ENCODE peak calls at places on chromosomes 16 and 17, in nine cellular contexts. Z is Calu3; N is ascending aorta; O is fibroblast of mammary gland; M is PC-9; J is retina; L is HT-29; H is midbrain; C is activated CD4-positive, CD25-positive, alpha-beta regulatory T cell. T is an unnamed sample.

GRCh38 chr17:7323731-7324437 is 5.3 kb downstream of the NEURL4 start:
- DNase-seq in O (peak), J (peak), N (peak), C (peak), H (no peak), M (no peak), Z (no peak), L (peak), T (peak)

GRCh38 chr16:55475919-55476318 is 3.1 kb upstream of the MMP2 start:
- DNase-seq in C (no peak), Z (no peak), M (no peak), J (no peak), N (no peak), L (no peak), H (no peak), O (no peak), T (no peak)

GRCh38 chr16:17173134-17173729 is 297.5 kb downstream of the XYLT1 start:
- DNase-seq in L (no peak), Z (no peak), N (peak), O (peak), H (peak), J (no peak), M (no peak), C (no peak), T (no peak)

GRCh38 chr17:77840576-77841160 is 117.8 kb upstream of the TNRC6C start:
- DNase-seq in Z (no peak), H (no peak), O (no peak), J (no peak), M (no peak), L (no peak), N (peak), C (no peak), T (no peak)

GRCh38 chr16:66418165-66418962 is 8.7 kb upstream of the BEAN1 start:
- DNase-seq in C (no peak), Z (no peak), H (no peak), L (no peak), N (peak), O (no peak), M (no peak), J (no peak), T (no peak)

GRCh38 chr17:80245566-80246265 is 14.9 kb upstream of the RNF213 start:
- DNase-seq in M (no peak), C (no peak), J (no peak), O (no peak), N (no peak), Z (no peak), H (no peak), L (no peak), T (no peak)

GRCh38 chr16:84360170-84360569 is 8.2 kb upstream of the ATP2C2 start:
- DNase-seq in H (no peak), J (no peak), Z (peak), L (no peak), O (no peak), M (no peak), C (no peak), N (no peak), T (peak)

GRCh38 chr17:163514-164103 is 17.8 kb downstream of the DOC2B start:
- DNase-seq in M (no peak), N (no peak), Z (peak), J (no peak), L (no peak), C (no peak), H (no peak), O (no peak), T (peak)

GRCh38 chr17:76690596-76691280 is 20.0 kb downstream of the MXRA7 start:
- DNase-seq in H (no peak), O (peak), M (no peak), N (no peak), L (no peak), J (no peak), Z (no peak), C (no peak), T (no peak)

GRCh38 chr16:48617711-48618148 is 7.8 kb upstream of the N4BP1 start:
- DNase-seq in L (no peak), M (no peak), O (peak), H (no peak), Z (no peak), N (no peak), J (no peak), C (no peak), T (peak)

GRCh38 chr16:58377932-58378331 is 14.3 kb upstream of the GINS3 start:
- DNase-seq in H (no peak), L (no peak), M (no peak), C (no peak), Z (no peak), O (no peak), J (no peak), N (no peak), T (no peak)

GRCh38 chr17:66025551-66025950 is 166.4 kb downstream of the CEP112 start:
- DNase-seq in H (no peak), N (no peak), Z (no peak), O (peak), L (no peak), M (no peak), J (no peak), C (no peak), T (peak)

GRCh38 chr17:73667184-73667959 is 23.1 kb upstream of the SDK2 start:
- DNase-seq in C (no peak), M (no peak), N (no peak), J (no peak), Z (no peak), L (no peak), O (no peak), H (no peak), T (no peak)

GRCh38 chr16:23948949-23949392 is 113.2 kb downstream of the PRKCB start:
- DNase-seq in M (no peak), H (no peak), O (no peak), C (peak), Z (no peak), J (no peak), N (no peak), L (no peak), T (no peak)